ENCODE peak calls at places on chromosome 11, in eight cellular contexts. H is HFFc6; K is activated CD8-positive, alpha-beta memory T cell treated with anti-CD3 and anti-CD28 coated beads for 48 hours; J is heart right ventricle; P is GM19239; L is IMR-90; B is NCI-H1436; C is endothelial cell. S is an unnamed sample.

GRCh38 chr11:91972665-91973266 is 251.9 kb upstream of the FAT3 start:
- DNase-seq in L (no peak), B (no peak), H (no peak), J (no peak), K (no peak), C (no peak), P (no peak), S (no peak)

GRCh38 chr11:77109236-77110019 is 6.8 kb downstream of the OMP start:
- DNase-seq in K (no peak), L (peak), C (no peak), B (peak), H (peak), P (no peak), J (no peak), S (peak)

GRCh38 chr11:112023104-112023503 is 2.1 kb upstream of the DLAT start:
- DNase-seq in P (no peak), B (no peak), C (no peak), K (no peak), J (no peak), H (no peak), L (no peak), S (no peak)

GRCh38 chr11:66081505-66081904 is 11.4 kb downstream of the PACS1 start:
- DNase-seq in K (peak), B (no peak), P (peak), C (peak), H (no peak), J (peak), L (no peak), S (peak)

GRCh38 chr11:21258414-21258813 is 589.0 kb downstream of the NELL1 start:
- DNase-seq in P (no peak), H (no peak), B (no peak), L (no peak), J (no peak), C (no peak), K (no peak), S (no peak)

GRCh38 chr11:77068461-77069335 is 1.9 kb downstream of the CAPN5 start:
- DNase-seq in P (no peak), C (no peak), B (no peak), K (no peak), J (no peak), H (no peak), L (no peak), S (no peak)

GRCh38 chr11:22795914-22796313 is 33.7 kb downstream of the SVIP start:
- DNase-seq in K (no peak), B (no peak), L (peak), J (no peak), H (no peak), P (no peak), C (no peak), S (peak)

GRCh38 chr11:45463541-45463940 is 177.4 kb upstream of the SYT13 start:
- DNase-seq in L (no peak), P (no peak), C (no peak), B (no peak), H (no peak), K (no peak), J (no peak), S (no peak)

GRCh38 chr11:66492161-66492865 is 12.1 kb downstream of the DPP3 start:
- DNase-seq in C (no peak), L (no peak), P (no peak), J (no peak), H (no peak), B (no peak), K (no peak), S (no peak)

GRCh38 chr11:76662656-76663460 is 7.7 kb downstream of the LRRC32 start:
- DNase-seq in H (no peak), P (no peak), K (no peak), L (no peak), C (no peak), J (no peak), B (no peak), S (no peak)

GRCh38 chr11:117610045-117610444 is 187.0 kb downstream of the DSCAML1 start:
- DNase-seq in K (no peak), P (no peak), B (no peak), C (no peak), J (no peak), L (peak), H (no peak), S (no peak)

GRCh38 chr11:68120212-68121066 is 749 bp downstream of the CHKA start:
- DNase-seq in P (peak), B (no peak), C (peak), H (no peak), L (peak), K (no peak), J (peak), S (peak)

GRCh38 chr11:19892387-19892786 is 179.8 kb downstream of the NAV2 start:
- DNase-seq in K (no peak), C (no peak), H (no peak), B (no peak), P (no peak), J (no peak), L (no peak), S (peak)

GRCh38 chr11:125069796-125070195 is 6.7 kb downstream of the SLC37A2 start:
- DNase-seq in P (no peak), B (no peak), K (no peak), L (peak), C (no peak), H (no peak), J (no peak), S (peak)

S was measured in GM23248.